ENCODE peak calls at places on chromosomes 2 and 18, in six cellular contexts. I is left ventricle myocardium inferior, A is IMR-90, E is SJSA1, R is ovary, N is K562. Q is an unnamed sample. For H3K4me1, the result is how much of the 10 kb centered on the place peaks cover.

GRCh38 chr2:60581461-60582282 is 28.2 kb upstream of the BCL11A start:
- DNase-seq in I (peak), A (peak), E (peak), R (peak), N (peak), Q (peak)

GRCh38 chr2:232049350-232049749 is 87.8 kb downstream of the DIS3L2 start:
- DNase-seq in I (no peak), A (no peak), E (no peak), R (no peak), N (no peak), Q (no peak)

GRCh38 chr2:197909377-197909776 is 105.0 kb downstream of the PLCL1 start:
- DNase-seq in I (no peak), A (peak), E (no peak), R (no peak), N (no peak), Q (peak)

GRCh38 chr2:180040146-180040925 is 33.2 kb upstream of the CWC22 start:
- DNase-seq in I (no peak), A (peak), E (peak), R (no peak), N (no peak), Q (peak)

GRCh38 chr2:30784682-30785081 is 22.6 kb downstream of the CAPN13 start:
- DNase-seq in I (no peak), A (no peak), E (no peak), R (no peak), N (no peak), Q (no peak)

GRCh38 chr2:234753701-234754100 is 198.1 kb upstream of the SH3BP4 start:
- DNase-seq in I (no peak), A (no peak), E (no peak), R (no peak), N (no peak), Q (no peak)

GRCh38 chr2:131153529-131153928 is 48.4 kb downstream of the PLEKHB2 start:
- DNase-seq in I (no peak), A (no peak), E (no peak), R (no peak), N (no peak), Q (no peak)

GRCh38 chr18:12827588-12827987 is 56.4 kb downstream of the PTPN2 start:
- DNase-seq in I (no peak), A (no peak), E (no peak), R (no peak), N (no peak), Q (no peak)

GRCh38 chr2:45856391-45857055 is 205.0 kb downstream of the PRKCE start:
- DNase-seq in I (no peak), A (no peak), E (no peak), R (no peak), N (no peak), Q (no peak)

GRCh38 chr2:239269959-239270358 is 130.9 kb downstream of the HDAC4 start:
- DNase-seq in I (no peak), A (no peak), E (no peak), R (no peak), N (no peak), Q (no peak)
- H3K4me1 ChIP-seq in I (half or more), A (under half), E (half or more), R (under half), N (under half), Q (under half)

GRCh38 chr2:172484706-172485105 is 57.3 kb downstream of the ITGA6 start:
- DNase-seq in I (no peak), A (no peak), E (no peak), R (no peak), N (no peak), Q (no peak)
- H3K4me1 ChIP-seq in I (under half), A (under half), E (under half), R (under half), N (under half), Q (under half)

GRCh38 chr2:127511090-127511489 is 15.2 kb downstream of the IWS1 start:
- DNase-seq in I (no peak), A (no peak), E (no peak), R (no peak), N (no peak), Q (no peak)

GRCh38 chr2:127514076-127514475 is 12.2 kb downstream of the IWS1 start:
- DNase-seq in I (no peak), A (no peak), E (no peak), R (no peak), N (no peak), Q (no peak)

GRCh38 chr2:127510073-127510472 is 16.2 kb downstream of the IWS1 start:
- DNase-seq in I (no peak), A (no peak), E (no peak), R (no peak), N (no peak), Q (no peak)

GRCh38 chr2:127512362-127512761 is 13.9 kb downstream of the IWS1 start:
- DNase-seq in I (no peak), A (no peak), E (no peak), R (no peak), N (no peak), Q (no peak)

DNA sequence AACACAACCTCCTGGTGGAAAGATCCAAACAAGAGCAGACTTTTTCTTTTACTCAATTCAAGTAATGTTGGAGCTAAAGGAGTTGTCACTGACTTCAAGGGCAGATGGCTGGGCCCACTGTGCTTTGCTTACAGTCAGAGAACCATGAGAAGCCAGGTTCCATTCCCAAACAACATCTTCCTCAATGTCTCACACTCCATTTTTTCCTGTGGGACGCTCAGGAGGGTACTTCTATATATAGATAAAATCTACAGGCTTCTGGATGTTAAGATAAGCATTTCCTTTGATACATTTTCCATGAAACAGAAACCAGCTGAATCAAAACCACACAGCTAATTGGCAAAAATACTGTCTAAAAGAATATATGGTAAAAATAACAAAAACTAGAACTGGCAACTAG is 14.4 kb downstream of the IWS1 start:
- DNase-seq in I (no peak), A (no peak), E (no peak), R (no peak), N (no peak), Q (no peak)
- H3K4me1 ChIP-seq in I (half or more), A (under half), E (half or more), R (under half), N (under half), Q (under half)

DNA sequence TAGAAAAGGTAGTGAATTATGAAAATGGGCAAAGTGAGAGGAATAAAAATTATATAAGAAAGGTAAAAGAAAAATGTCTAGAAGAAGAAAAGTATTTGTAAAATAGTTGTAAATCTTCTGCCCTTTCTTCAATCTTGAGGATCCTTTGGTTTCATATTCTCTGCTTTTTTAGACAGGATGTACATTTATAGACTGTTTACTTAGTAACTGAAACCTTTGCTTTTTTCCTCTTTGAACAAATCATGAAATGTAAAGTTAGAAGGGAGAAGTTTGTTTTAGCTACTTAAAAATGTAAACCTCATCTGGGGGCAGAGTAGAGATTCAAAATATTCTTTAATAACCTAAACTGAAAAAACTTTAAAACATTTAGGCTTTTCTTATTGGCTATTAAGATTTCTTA is 150.4 kb upstream of the ITGA4 start:
- DNase-seq in I (no peak), A (peak), E (peak), R (no peak), N (no peak), Q (peak)
- H3K4me1 ChIP-seq in I (under half), A (under half), E (under half), R (under half), N (under half), Q (under half)

GRCh38 chr18:75204978-75205759 is 3.8 kb downstream of the PTGR3 start:
- DNase-seq in I (no peak), A (peak), E (no peak), R (no peak), N (no peak), Q (no peak)
- H3K4me1 ChIP-seq in I (half or more), A (under half), E (under half), R (under half), N (under half), Q (under half)

DNA sequence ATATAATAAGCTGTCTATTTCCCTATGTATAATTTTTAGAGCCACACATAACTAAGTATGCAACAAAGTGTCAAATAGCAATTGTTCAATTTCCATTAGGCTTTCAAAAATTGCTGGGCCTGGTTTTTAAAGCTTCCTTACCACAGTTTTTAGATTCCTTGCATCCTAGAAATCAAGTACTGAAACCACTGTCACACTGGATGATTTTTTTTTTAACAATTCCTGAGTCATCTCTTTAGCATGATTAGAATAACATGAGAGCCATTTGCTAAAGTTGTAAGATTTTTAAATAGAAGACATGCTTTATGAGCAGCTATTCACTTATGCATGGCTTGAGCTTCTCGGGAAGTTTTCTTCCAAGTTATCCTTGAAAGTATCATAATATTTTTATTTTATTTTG is 319.5 kb upstream of the NXPH2 start:
- DNase-seq in I (no peak), A (no peak), E (peak), R (no peak), N (no peak), Q (peak)
- H3K4me1 ChIP-seq in I (under half), A (under half), E (under half), R (under half), N (under half), Q (under half)

GRCh38 chr2:115160523-115161521 is 718.4 kb downstream of the DPP10 start:
- DNase-seq in I (no peak), A (no peak), E (no peak), R (no peak), N (no peak), Q (no peak)
- H3K4me1 ChIP-seq in I (under half), A (under half), E (under half), R (under half), N (under half), Q (under half)

GRCh38 chr2:16939771-16940170 is 274.1 kb upstream of the CYRIA start:
- DNase-seq in I (no peak), A (no peak), E (no peak), R (no peak), N (no peak), Q (no peak)
- H3K4me1 ChIP-seq in I (under half), A (under half), E (under half), R (under half), N (under half), Q (under half)

GRCh38 chr2:26617259-26618083 is 23.7 kb downstream of the CIB4 start:
- DNase-seq in I (no peak), A (no peak), E (no peak), R (no peak), N (no peak), Q (no peak)
- H3K4me1 ChIP-seq in I (under half), A (under half), E (under half), R (under half), N (under half), Q (under half)